ENCODE peak calls at places on chromosomes 5 and 9, in seven cellular contexts. A is activated CD8-positive, alpha-beta memory T cell treated with anti-CD3 and anti-CD28 coated beads, Interleukin-2, amount 50 U/mL, for 4 hours; I is adrenal gland; M is HFFc6; R is T-helper 1 cell; G is Ammon's horn; O is neural progenitor cell. S is an unnamed sample.

GRCh38 chr5:156379198-156379597 is 52.2 kb downstream of the SGCD start:
- DNase-seq in A (no peak), I (no peak), M (no peak), R (no peak), G (no peak), O (no peak), S (no peak)

GRCh38 chr5:170289749-170290148 is 7.8 kb downstream of the LCP2 start:
- DNase-seq in A (no peak), I (no peak), M (no peak), R (no peak), G (no peak), O (no peak), S (no peak)

GRCh38 chr5:167952278-167952990 is 339.0 kb upstream of the WWC1 start:
- DNase-seq in A (no peak), I (no peak), M (no peak), R (no peak), G (no peak), O (peak; percentile 12), S (no peak)

GRCh38 chr9:88537743-88538055 is 2.7 kb downstream of the NXNL2 start:
- DNase-seq in A (no peak), I (peak; percentile 59), M (peak; percentile 96), R (no peak), G (peak; percentile 92), O (peak; percentile 57), S (peak; percentile 73)

GRCh38 chr5:175706499-175706898 is 48.6 kb downstream of the HRH2 start:
- DNase-seq in A (peak; percentile 8), I (no peak), M (no peak), R (no peak), G (no peak), O (no peak), S (peak; percentile 0)

GRCh38 chr5:134577796-134578577 is 52.5 kb downstream of the JADE2 start:
- DNase-seq in A (peak; percentile 78), I (peak; percentile 89), M (peak; percentile 49), R (peak; percentile 57), G (peak; percentile 84), O (peak; percentile 94), S (peak; percentile 86)

GRCh38 chr9:92378825-92379535 is 25.4 kb downstream of the OGN start:
- DNase-seq in A (no peak), I (no peak), M (peak; percentile 23), R (no peak), G (no peak), O (peak; percentile 38), S (no peak)

GRCh38 chr5:149917073-149917676 is 27.4 kb downstream of the PDE6A start:
- DNase-seq in A (no peak), I (no peak), M (no peak), R (no peak), G (no peak), O (no peak), S (no peak)

GRCh38 chr9:100129772-100130171 is 30.7 kb downstream of the INVS start:
- DNase-seq in A (no peak), I (no peak), M (no peak), R (no peak), G (no peak), O (no peak), S (no peak)

GRCh38 chr9:87622936-87623335 is 103.0 kb upstream of the CTSL start:
- DNase-seq in A (no peak), I (no peak), M (no peak), R (no peak), G (no peak), O (no peak), S (no peak)

GRCh38 chr5:143142596-143143435 is 260.7 kb downstream of the NR3C1 start:
- DNase-seq in A (no peak), I (no peak), M (no peak), R (no peak), G (peak; percentile 81), O (no peak), S (peak; percentile 30)

GRCh38 chr9:129885018-129885669 is 49.9 kb downstream of the USP20 start:
- DNase-seq in A (no peak), I (peak; percentile 71), M (no peak), R (no peak), G (no peak), O (peak; percentile 37), S (peak; percentile 65)

GRCh38 chr5:74684900-74685851 is at the start of gene HEXB:
- DNase-seq in A (peak; percentile 88), I (peak; percentile 94), M (peak; percentile 72), R (peak; percentile 75), G (peak; percentile 86), O (peak; percentile 90), S (peak; percentile 93)